ENCODE peak calls at places on chromosomes 2 and 18, in eight cellular contexts. D, J, Z, W, I, T, G and R are unnamed samples. For H3K4me1, the result is how much of the 10 kb centered on the place peaks cover.

GRCh38 chr2:57141269-57141668 is 905.3 kb upstream of the VRK2 start:
- DNase-seq in J (no peak), Z (no peak), W (no peak), I (no peak), T (peak), G (no peak), D (no peak), R (no peak)

GRCh38 chr18:37639846-37640245 is 74.2 kb upstream of the CELF4 start:
- DNase-seq in D (no peak), Z (no peak), T (no peak), I (no peak), W (no peak), J (no peak), G (no peak), R (no peak)

GRCh38 chr18:31606265-31606664 is 14.6 kb downstream of the TTR start:
- DNase-seq in T (no peak), I (no peak), D (no peak), J (no peak), G (no peak), W (no peak), Z (no peak), R (no peak)

GRCh38 chr2:204544961-204545860 is at the start of gene PARD3B:
- DNase-seq in T (peak), J (peak), W (no peak), G (peak), I (peak), Z (peak), D (peak), R (peak)

GRCh38 chr2:238327751-238328150 is 7.4 kb downstream of the TRAF3IP1 start:
- DNase-seq in Z (no peak), W (no peak), G (no peak), I (no peak), D (no peak), J (no peak), T (no peak), R (no peak)

GRCh38 chr2:217902281-217903141 is 100.3 kb downstream of the TNS1 start:
- DNase-seq in I (no peak), W (no peak), T (peak), Z (peak), G (peak), J (peak), D (peak), R (peak)

GRCh38 chr2:240351826-240352426 is 83.5 kb upstream of the GPC1 start:
- DNase-seq in J (no peak), T (no peak), D (no peak), G (no peak), Z (no peak), I (no peak), W (no peak), R (no peak)

GRCh38 chr2:231679906-231680283 is 28.4 kb upstream of the PTMA start:
- DNase-seq in J (no peak), T (no peak), G (no peak), D (no peak), Z (no peak), I (no peak), W (no peak), R (no peak)

GRCh38 chr2:108267117-108267516 is 21.6 kb upstream of the SULT1C2 start:
- DNase-seq in I (no peak), W (no peak), T (peak), Z (no peak), J (no peak), D (no peak), G (no peak), R (no peak)

GRCh38 chr2:198700330-198700729 is 757.4 kb downstream of the SATB2 start:
- DNase-seq in T (no peak), G (no peak), Z (no peak), J (no peak), I (no peak), W (no peak), D (no peak), R (no peak)

GRCh38 chr2:144702051-144702450 is 182.1 kb upstream of the ZEB2 start:
- DNase-seq in D (no peak), W (no peak), Z (no peak), G (peak), T (no peak), J (no peak), I (no peak), R (no peak)
- H3K4me1 ChIP-seq in D (under half), W (under half), Z (under half), G (under half), T (under half), J (under half), I (under half), R (under half)

GRCh38 chr2:70084973-70085710 is 2.1 kb upstream of the PCBP1 start:
- DNase-seq in W (no peak), D (peak), T (no peak), G (no peak), Z (no peak), J (peak), I (peak), R (no peak)
- H3K4me3 ChIP-seq in W (peak), D (peak), T (peak), G (peak), Z (peak), J (peak), I (peak), R (peak)

GRCh38 chr2:96864343-96865091 is 5.4 kb downstream of the SEMA4C start:
- DNase-seq in G (peak), T (no peak), I (no peak), Z (no peak), D (no peak), W (no peak), J (peak), R (no peak)
- H3K27ac ChIP-seq in G (no peak), T (no peak), I (no peak), Z (no peak), D (no peak), W (peak), J (peak), R (no peak)

GRCh38 chr2:7972670-7973069 is 709.2 kb upstream of the ID2 start:
- DNase-seq in W (no peak), Z (no peak), D (no peak), I (peak), G (no peak), T (no peak), J (no peak), R (no peak)

GRCh38 chr2:7977900-7978299 is 704.0 kb upstream of the ID2 start:
- DNase-seq in T (no peak), I (no peak), Z (no peak), G (no peak), J (no peak), D (no peak), W (no peak), R (no peak)

GRCh38 chr2:7974936-7975335 is 706.9 kb upstream of the ID2 start:
- DNase-seq in G (no peak), Z (no peak), I (no peak), T (no peak), J (no peak), D (no peak), W (no peak), R (no peak)

GRCh38 chr2:7971248-7971647 is 710.6 kb upstream of the ID2 start:
- DNase-seq in Z (no peak), G (no peak), T (no peak), J (no peak), W (no peak), D (no peak), I (no peak), R (no peak)

DNA sequence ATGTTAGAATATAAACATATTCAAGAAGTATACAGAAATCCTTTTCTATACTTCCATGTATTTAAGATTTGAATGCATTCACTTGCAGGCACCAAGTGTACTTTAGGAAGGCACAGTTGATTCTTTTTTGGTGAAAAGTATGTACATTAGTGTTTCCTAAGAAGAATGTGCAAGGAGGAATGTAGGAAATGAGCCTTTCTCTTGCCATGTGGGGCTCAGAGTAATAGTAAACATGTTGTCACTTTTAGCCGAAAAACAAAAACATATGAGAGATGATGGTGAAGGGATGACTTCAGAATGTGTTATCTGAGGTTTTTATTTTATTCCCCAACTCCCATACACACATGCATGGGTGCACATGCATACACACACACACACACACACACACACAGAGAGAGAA is 707.8 kb upstream of the ID2 start:
- DNase-seq in J (no peak), Z (no peak), D (no peak), T (no peak), I (no peak), W (no peak), G (no peak), R (no peak)
- H3K4me1 ChIP-seq in J (under half), Z (under half), D (under half), T (under half), I (under half), W (under half), G (under half), R (under half)